ENCODE peak calls at places on chromosomes 16 and 17, in eight cellular contexts. Z, W, B, P, Q, N, R and U are unnamed samples.

GRCh38 chr16:86467490-86467889 is 42.8 kb upstream of the FOXF1 start:
- DNase-seq in Z (no peak), B (no peak), Q (no peak), R (peak; percentile 71), W (no peak), P (no peak), N (no peak), U (no peak)

GRCh38 chr17:80474231-80474932 is 2.0 kb downstream of the NPTX1 start:
- DNase-seq in P (no peak), W (peak; percentile 39), B (peak; percentile 95), Q (peak; percentile 44), R (peak; percentile 84), N (no peak), Z (no peak), U (peak; percentile 71)

GRCh38 chr17:52181842-52182241 is 23.3 kb upstream of the CA10 start:
- DNase-seq in B (no peak), N (no peak), P (no peak), Z (no peak), Q (no peak), R (no peak), W (no peak), U (no peak)

GRCh38 chr17:77432791-77433190 is 292.0 kb downstream of the SEC14L1 start:
- DNase-seq in R (no peak), B (no peak), Q (no peak), W (no peak), Z (no peak), N (no peak), P (no peak), U (no peak)

GRCh38 chr16:7313170-7313569 is 19.5 kb upstream of the RBFOX1 start:
- DNase-seq in B (no peak), R (no peak), Z (no peak), Q (no peak), P (no peak), N (no peak), W (no peak), U (no peak)

GRCh38 chr17:73801455-73802100 is 157.3 kb upstream of the SDK2 start:
- DNase-seq in R (no peak), Q (no peak), N (no peak), W (no peak), B (no peak), P (no peak), Z (no peak), U (no peak)

GRCh38 chr17:80517641-80518040 is 27.0 kb upstream of the RPTOR start:
- DNase-seq in W (no peak), Z (no peak), Q (no peak), B (no peak), R (no peak), N (no peak), P (no peak), U (no peak)

GRCh38 chr16:54363760-54364159 is 77.2 kb upstream of the IRX3 start:
- DNase-seq in R (no peak), P (no peak), N (no peak), Z (no peak), B (no peak), W (no peak), Q (no peak), U (no peak)

GRCh38 chr16:67207116-67207856 is 8.4 kb downstream of the ELMO3 start:
- DNase-seq in P (no peak), Z (no peak), B (no peak), Q (no peak), R (no peak), W (peak; percentile 41), N (no peak), U (no peak)

GRCh38 chr17:58932956-58933355 is 173.7 kb downstream of the TRIM37 start:
- DNase-seq in R (no peak), P (no peak), N (no peak), W (no peak), B (no peak), Z (no peak), Q (no peak), U (no peak)

GRCh38 chr17:66347661-66348604 is 45.5 kb downstream of the PRKCA start:
- DNase-seq in N (no peak), B (no peak), R (no peak), Z (no peak), Q (peak; percentile 47), W (peak; percentile 59), P (no peak), U (no peak)

GRCh38 chr16:29809031-29809747 is 2.8 kb upstream of the PRRT2 start:
- DNase-seq in P (no peak), W (peak; percentile 24), Z (peak; percentile 34), N (no peak), B (peak; percentile 82), R (no peak), Q (no peak), U (no peak)

GRCh38 chr17:75994802-75995350 is 5.8 kb upstream of the CDK3 start:
- DNase-seq in B (peak; percentile 22), R (no peak), N (no peak), P (no peak), Q (no peak), Z (no peak), W (no peak), U (no peak)

GRCh38 chr17:35449371-35449931 is 885 bp upstream of the SLFN13 start:
- DNase-seq in B (no peak), W (no peak), P (peak; percentile 28), Z (no peak), N (no peak), R (peak; percentile 80), Q (peak; percentile 40), U (no peak)

GRCh38 chr17:1294157-1294717 is 14.8 kb downstream of the TRARG1 start:
- DNase-seq in B (peak; percentile 81), P (no peak), Q (no peak), N (no peak), W (peak; percentile 19), R (no peak), Z (no peak), U (no peak)

GRCh38 chr17:42163113-42163512 is 8.3 kb upstream of the RAB5C start:
- DNase-seq in W (no peak), P (no peak), R (no peak), N (no peak), Z (no peak), B (peak; percentile 88), Q (no peak), U (peak; percentile 51)

GRCh38 chr16:49442805-49443204 is 69.2 kb downstream of the C16orf78 start:
- DNase-seq in Q (no peak), W (no peak), P (no peak), R (no peak), Z (no peak), B (no peak), N (no peak), U (peak; percentile 11)

GRCh38 chr17:8857919-8858318 is 9.6 kb downstream of the PIK3R6 start:
- DNase-seq in B (no peak), Z (no peak), W (no peak), Q (no peak), R (no peak), P (no peak), N (no peak), U (no peak)

GRCh38 chr17:82399030-82399429 is 19.1 kb upstream of the HEXD start:
- DNase-seq in N (no peak), R (no peak), W (no peak), Z (peak; percentile 58), B (peak; percentile 92), P (no peak), Q (peak; percentile 70), U (no peak)

GRCh38 chr16:19765860-19766553 is 47.9 kb downstream of the IQCK start:
- DNase-seq in R (peak; percentile 70), P (peak; percentile 43), W (peak; percentile 42), Z (no peak), Q (peak; percentile 15), N (no peak), B (no peak), U (no peak)

DNA sequence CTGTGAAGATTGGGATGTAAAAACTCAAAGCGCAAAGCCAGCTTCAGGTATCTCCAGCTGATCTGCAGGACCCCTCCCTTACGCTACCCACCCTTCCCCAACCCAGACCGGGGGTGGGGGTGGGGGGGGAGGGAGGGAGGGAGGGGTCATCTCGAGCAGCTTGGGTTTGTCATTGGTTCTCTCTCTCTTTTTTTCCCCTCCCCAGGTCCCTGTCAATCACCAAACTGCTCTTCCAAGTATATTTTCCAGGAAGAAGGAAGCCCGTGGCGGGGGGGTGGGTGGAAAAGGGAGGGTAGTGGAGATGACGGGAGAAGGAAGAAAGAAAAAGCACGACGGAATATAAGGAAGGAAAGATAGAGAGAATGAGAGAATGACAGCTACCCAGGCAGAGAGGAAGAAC is 17.9 kb downstream of the SALL1 start:
- DNase-seq in B (no peak), R (no peak), Q (no peak), N (no peak), Z (no peak), P (no peak), W (no peak), U (no peak)
- H3K4me1 ChIP-seq in B (no peaks in the 10 kb centered on the region), R (peaks cover 9% of the 10 kb centered on the region), Q (no peaks in the 10 kb centered on the region), N (no peaks in the 10 kb centered on the region), Z (no peaks in the 10 kb centered on the region), P (no peaks in the 10 kb centered on the region), W (no peaks in the 10 kb centered on the region), U (peaks cover 9% of the 10 kb centered on the region)

DNA sequence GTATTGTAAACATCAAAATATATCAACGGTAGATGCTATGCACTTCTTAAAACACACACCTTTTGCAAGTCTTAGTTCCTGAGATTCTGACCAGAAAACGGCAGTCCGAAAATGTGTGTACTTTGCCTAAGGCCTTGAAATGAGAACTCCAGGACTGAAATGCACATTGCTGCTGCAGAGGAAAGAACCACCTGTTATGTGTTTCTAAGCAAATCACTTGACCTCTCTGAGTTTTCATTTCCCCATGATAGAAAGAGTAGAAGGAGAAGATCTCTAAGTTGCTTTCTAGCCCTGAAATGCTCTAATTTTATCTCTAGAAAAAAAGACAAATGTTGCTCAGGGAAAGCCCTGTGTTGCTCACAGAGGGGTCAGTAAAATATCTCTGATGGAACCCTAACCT is 9.9 kb downstream of the CCDC182 start:
- DNase-seq in Q (no peak), N (no peak), Z (no peak), B (no peak), P (no peak), W (no peak), R (no peak), U (no peak)
- H3K27me3 ChIP-seq in Q (no peaks in the 10 kb centered on the region), N (no peaks in the 10 kb centered on the region), Z (no peaks in the 10 kb centered on the region), B (peaks cover 4% of the 10 kb centered on the region), P (no peaks in the 10 kb centered on the region), W (no peaks in the 10 kb centered on the region), R (no peaks in the 10 kb centered on the region), U (no peaks in the 10 kb centered on the region)

DNA sequence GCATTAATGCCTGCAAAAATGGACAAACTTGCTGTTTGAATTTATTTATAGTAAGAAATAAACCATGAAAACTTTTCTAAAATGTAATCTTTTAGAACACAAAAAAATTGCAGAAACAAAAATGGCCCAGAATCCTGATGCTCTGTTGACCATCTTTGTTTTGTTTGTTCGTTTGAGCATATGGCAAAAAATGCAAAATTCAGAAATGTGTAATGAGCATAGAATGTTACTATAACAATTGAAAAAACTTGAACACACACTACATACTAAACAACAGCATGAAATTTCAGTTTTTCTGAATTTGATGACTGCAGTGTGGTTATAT is 1.1 kb upstream of the KPNA2 start:
- DNase-seq in B (no peak), Z (no peak), Q (no peak), W (no peak), N (no peak), R (no peak), P (no peak), U (no peak)
- H3K4me3 ChIP-seq in B (peak overlapping the region; percentile 51), Z (no peak overlapping the region), Q (no peak overlapping the region), W (no peak overlapping the region), N (no peak overlapping the region), R (no peak overlapping the region), P (no peak overlapping the region), U (peak overlapping the region; percentile 30)

DNA sequence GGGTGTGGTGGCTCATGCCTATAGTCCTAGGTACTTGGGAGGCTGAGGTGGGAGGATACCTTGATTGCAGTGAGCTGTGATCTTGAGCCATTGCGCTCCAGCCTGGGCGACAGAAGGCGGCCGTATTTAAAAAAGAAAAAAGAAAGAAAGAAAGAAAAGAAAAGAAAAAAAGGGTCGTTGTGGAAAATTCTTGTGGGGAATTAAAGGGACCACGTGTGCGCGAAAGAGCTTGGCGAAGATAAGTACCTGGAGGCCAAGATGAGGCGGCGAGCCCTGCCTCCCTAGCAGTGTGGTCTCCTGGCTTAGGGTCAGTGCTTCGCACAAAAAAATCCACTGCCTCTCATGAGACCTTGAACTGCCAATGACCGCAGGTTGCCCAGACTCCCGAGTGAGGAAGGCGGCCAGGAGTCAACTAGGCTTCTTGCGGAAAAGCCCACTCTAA is 714 bp upstream of the NMT1 start:
- DNase-seq in Q (no peak), P (no peak), N (no peak), W (no peak), B (peak; percentile 91), R (no peak), Z (no peak), U (no peak)
- H3K4me1 ChIP-seq in Q (peaks cover 11% of the 10 kb centered on the region), P (peaks cover 16% of the 10 kb centered on the region), N (no peaks in the 10 kb centered on the region), W (peaks cover 38% of the 10 kb centered on the region), B (peaks cover 23% of the 10 kb centered on the region), R (peaks cover 45% of the 10 kb centered on the region), Z (no peaks in the 10 kb centered on the region), U (peaks cover 16% of the 10 kb centered on the region)